ENCODE peak calls at places on chromosomes 3 and 15, in six cellular contexts. B is stomach, Z is upper lobe of left lung, G is esophagus muscularis mucosa, T is sigmoid colon, W is SK-N-SH. L is an unnamed sample.
A peak's percentile ranks its signal among the peaks of the same experiment; 100 is the strongest.

GRCh38 chr3:184380210-184380626 is 364 bp downstream of the CHRD start:
- DNase-seq in B (peak; percentile 68), Z (peak; percentile 43), G (no peak), T (peak; percentile 90), W (peak; percentile 91), L (peak; percentile 65)

GRCh38 chr3:9600597-9600996 is 47.0 kb upstream of the LHFPL4 start:
- DNase-seq in B (peak; percentile 74), Z (peak; percentile 54), G (no peak), T (no peak), W (peak; percentile 73), L (peak; percentile 67)

GRCh38 chr3:81723732-81724313 is 37.6 kb downstream of the GBE1 start:
- DNase-seq in B (no peak), Z (no peak), G (no peak), T (no peak), W (no peak), L (no peak)

GRCh38 chr3:111541911-111542483 is at the start of gene CD96:
- DNase-seq in B (peak; percentile 27), Z (no peak), G (no peak), T (no peak), W (no peak), L (peak; percentile 26)

GRCh38 chr3:53753518-53754183 is 92.6 kb downstream of the CHDH start:
- DNase-seq in B (no peak), Z (peak; percentile 54), G (no peak), T (no peak), W (no peak), L (no peak)

GRCh38 chr3:127174715-127175140 is 18.2 kb upstream of the PRR23E start:
- DNase-seq in B (no peak), Z (no peak), G (peak; percentile 68), T (no peak), W (no peak), L (no peak)

GRCh38 chr3:52842424-52842823 is 7.6 kb upstream of the MUSTN1 start:
- DNase-seq in B (no peak), Z (no peak), G (no peak), T (no peak), W (no peak), L (no peak)

GRCh38 chr3:69547457-69548014 is 161.6 kb upstream of the FRMD4B start:
- DNase-seq in B (no peak), Z (no peak), G (no peak), T (no peak), W (peak; percentile 36), L (no peak)

GRCh38 chr3:126270145-126270811 is 86.9 kb downstream of the KLF15 start:
- DNase-seq in B (peak; percentile 95), Z (peak; percentile 91), G (peak; percentile 96), T (peak; percentile 91), W (no peak), L (peak; percentile 43)

GRCh38 chr15:80152896-80153876 is at the start of gene FAH:
- DNase-seq in B (no peak), Z (peak; percentile 44), G (no peak), T (no peak), W (peak; percentile 44), L (peak; percentile 36)

GRCh38 chr3:11565932-11566331 is 77.8 kb downstream of the VGLL4 start:
- DNase-seq in B (no peak), Z (no peak), G (no peak), T (no peak), W (no peak), L (no peak)

GRCh38 chr3:106183762-106184391 is 315.1 kb upstream of the CBLB start:
- DNase-seq in B (no peak), Z (no peak), G (no peak), T (no peak), W (no peak), L (no peak)

GRCh38 chr15:80561500-80561899 is 133.6 kb upstream of the ABHD17C start:
- DNase-seq in B (no peak), Z (no peak), G (no peak), T (no peak), W (no peak), L (no peak)

GRCh38 chr15:100712226-100712625 is 109.8 kb downstream of the ASB7 start:
- DNase-seq in B (no peak), Z (no peak), G (no peak), T (peak; percentile 86), W (no peak), L (peak; percentile 25)

GRCh38 chr15:51801391-51801835 is 28.0 kb upstream of the TMOD3 start:
- DNase-seq in B (no peak), Z (no peak), G (no peak), T (no peak), W (peak; percentile 70), L (no peak)

GRCh38 chr3:172600644-172601065 is 77.4 kb upstream of the TNFSF10 start:
- DNase-seq in B (no peak), Z (no peak), G (peak; percentile 81), T (no peak), W (no peak), L (no peak)

GRCh38 chr3:72189344-72189743 is 404.4 kb upstream of the PROK2 start:
- DNase-seq in B (no peak), Z (no peak), G (no peak), T (no peak), W (no peak), L (no peak)

GRCh38 chr3:39250116-39250747 is 29.6 kb downstream of the CX3CR1 start:
- DNase-seq in B (no peak), Z (no peak), G (peak; percentile 89), T (no peak), W (no peak), L (no peak)

GRCh38 chr3:132726341-132726823 is 4.2 kb upstream of the NPHP3 start:
- DNase-seq in B (no peak), Z (no peak), G (no peak), T (no peak), W (peak; percentile 19), L (no peak)

GRCh38 chr3:56042326-56042951 is 425.8 kb downstream of the ERC2 start:
- DNase-seq in B (no peak), Z (no peak), G (no peak), T (no peak), W (peak; percentile 57), L (no peak)

GRCh38 chr3:73709712-73710111 is 85.0 kb upstream of the PDZRN3 start:
- DNase-seq in B (no peak), Z (no peak), G (no peak), T (no peak), W (no peak), L (no peak)

GRCh38 chr3:13229291-13229949 is 156.2 kb upstream of the IQSEC1 start:
- DNase-seq in B (no peak), Z (no peak), G (no peak), T (no peak), W (peak; percentile 71), L (no peak)

GRCh38 chr3:176767385-176767784 is 429.9 kb downstream of the TBL1XR1 start:
- DNase-seq in B (peak; percentile 28), Z (no peak), G (no peak), T (peak; percentile 72), W (no peak), L (no peak)

GRCh38 chr3:39191103-39191502 is 1.3 kb downstream of the XIRP1 start:
- DNase-seq in B (no peak), Z (no peak), G (no peak), T (no peak), W (no peak), L (no peak)

GRCh38 chr3:106114220-106114619 is 245.4 kb upstream of the CBLB start:
- DNase-seq in B (no peak), Z (no peak), G (no peak), T (no peak), W (no peak), L (no peak)

GRCh38 chr15:82132116-82132515 is 86.3 kb upstream of the MEX3B start:
- DNase-seq in B (no peak), Z (no peak), G (no peak), T (no peak), W (no peak), L (no peak)

GRCh38 chr15:54273928-54274327 is 295.7 kb downstream of the UNC13C start:
- DNase-seq in B (no peak), Z (no peak), G (no peak), T (no peak), W (peak; percentile 8), L (no peak)

GRCh38 chr15:66405007-66405406 is 18.3 kb downstream of the MAP2K1 start:
- DNase-seq in B (no peak), Z (no peak), G (no peak), T (no peak), W (no peak), L (no peak)

GRCh38 chr3:185924375-185924774 is 13.4 kb downstream of the TRA2B start:
- DNase-seq in B (no peak), Z (no peak), G (no peak), T (no peak), W (no peak), L (no peak)

GRCh38 chr15:63345391-63345752 is 36.3 kb downstream of the CA12 start:
- DNase-seq in B (no peak), Z (no peak), G (no peak), T (no peak), W (no peak), L (no peak)

GRCh38 chr3:151091685-151092352 is 6.4 kb downstream of the MED12L start:
- DNase-seq in B (no peak), Z (no peak), G (no peak), T (no peak), W (no peak), L (no peak)

DNA sequence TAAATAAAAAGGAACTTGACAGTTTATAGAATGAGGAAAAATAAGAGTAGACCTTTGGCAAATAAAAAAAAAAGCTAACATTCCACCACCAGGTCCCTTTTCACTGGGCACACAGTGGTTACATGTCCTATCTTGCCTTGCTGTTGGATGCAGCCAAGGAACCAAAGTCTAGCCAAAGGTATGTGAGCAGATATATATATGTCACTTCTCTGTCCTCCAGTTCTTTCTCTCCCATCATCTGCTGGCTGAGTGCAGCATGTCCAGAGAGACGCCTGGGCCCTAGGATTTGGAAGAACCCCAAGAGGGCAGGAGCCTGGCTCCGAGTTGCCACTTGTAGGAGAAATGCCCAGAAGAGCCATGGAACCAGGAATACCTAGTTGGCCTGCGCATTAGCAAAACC is 104.7 kb downstream of the SERPINI1 start:
- DNase-seq in B (no peak), Z (no peak), G (no peak), T (no peak), W (no peak), L (no peak)
- TF ChIP-seq POLR2AphosphoS5 in B (no peak), Z (no peak), G (no peak), T (no peak), W (no peak), L (no peak)

GRCh38 chr3:42094992-42095391 is 3.8 kb downstream of the TRAK1 start:
- DNase-seq in B (no peak), Z (no peak), G (no peak), T (no peak), W (no peak), L (no peak)
- H3K4me1 ChIP-seq in B (peaks cover 52% of the 10 kb centered on the region), Z (peaks cover 19% of the 10 kb centered on the region), G (peaks cover 83% of the 10 kb centered on the region), T (peaks cover 63% of the 10 kb centered on the region), W (peaks cover 10% of the 10 kb centered on the region), L (peaks cover 20% of the 10 kb centered on the region)

GRCh38 chr3:15300318-15301078 is 31.9 kb downstream of the SH3BP5 start:
- DNase-seq in B (no peak), Z (peak; percentile 81), G (no peak), T (peak; percentile 66), W (no peak), L (no peak)
- TF ChIP-seq EP300 in B (no peak), Z (no peak), G (no peak), T (no peak), W (no peak), L (no peak)

DNA sequence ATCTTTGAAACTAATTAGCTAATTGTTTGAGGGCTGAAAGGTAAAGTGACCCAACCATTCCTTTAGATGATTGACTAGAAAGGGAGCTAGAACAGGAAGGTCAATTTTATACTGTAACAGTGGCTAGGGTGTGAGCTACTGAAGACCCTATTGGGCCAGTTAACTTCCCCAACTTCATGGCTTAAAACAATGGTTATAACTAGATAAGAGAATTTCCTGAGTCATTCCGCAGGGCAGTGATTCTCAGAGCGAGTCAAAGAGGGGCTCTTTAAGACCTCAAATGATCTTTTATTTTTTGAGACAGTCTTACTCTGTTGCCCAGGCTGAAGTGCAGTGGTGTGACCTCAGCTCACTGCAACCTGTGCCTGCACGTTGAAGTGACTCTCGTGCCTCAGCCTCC is 33.7 kb upstream of the TTBK2 start:
- DNase-seq in B (no peak), Z (no peak), G (no peak), T (no peak), W (no peak), L (no peak)
- TF ChIP-seq POLR2AphosphoS5 in B (no peak), Z (no peak), G (no peak), T (no peak), W (no peak), L (no peak)

L was measured in transverse colon.